ENCODE peak calls at places on chromosomes 11 and 22, in four cellular contexts. C is MCF 10A, K is B cell, Y is MM.1S. B is an unnamed sample.

GRCh38 chr11:79437981-79438630 is 2.7 kb downstream of the TENM4 start:
- DNase-seq in C (peak; percentile 45), K (peak; percentile 40), Y (no peak), B (peak; percentile 78)

GRCh38 chr11:61855939-61856730 is 28.0 kb downstream of the FADS2 start:
- DNase-seq in K (no peak), Y (no peak), C (no peak), B (no peak)

GRCh38 chr22:47107431-47107830 is 345.0 kb downstream of the TBC1D22A start:
- DNase-seq in Y (no peak), K (no peak), C (peak; percentile 41), B (peak; percentile 61)

GRCh38 chr11:10918698-10919097 is 60.8 kb upstream of the ZBED5 start:
- DNase-seq in K (no peak), C (no peak), Y (no peak), B (no peak)

GRCh38 chr11:280762-281485 is 2.7 kb downstream of the NLRP6 start:
- DNase-seq in K (peak; percentile 78), Y (no peak), C (no peak), B (no peak)

GRCh38 chr11:12086271-12087074 is 23.9 kb upstream of the MICAL2 start:
- DNase-seq in C (peak; percentile 82), Y (no peak), K (no peak), B (peak; percentile 98)

GRCh38 chr11:45648931-45649330 is 16.5 kb downstream of the CHST1 start:
- DNase-seq in C (no peak), K (no peak), Y (no peak), B (no peak)

GRCh38 chr11:109604506-109604905 is 182.5 kb downstream of the C11orf87 start:
- DNase-seq in Y (no peak), K (no peak), C (peak; percentile 49), B (peak; percentile 20)

GRCh38 chr11:128453444-128454336 is 133.7 kb downstream of the ETS1 start:
- DNase-seq in Y (peak; percentile 63), C (peak; percentile 76), K (no peak), B (peak; percentile 97)

DNA sequence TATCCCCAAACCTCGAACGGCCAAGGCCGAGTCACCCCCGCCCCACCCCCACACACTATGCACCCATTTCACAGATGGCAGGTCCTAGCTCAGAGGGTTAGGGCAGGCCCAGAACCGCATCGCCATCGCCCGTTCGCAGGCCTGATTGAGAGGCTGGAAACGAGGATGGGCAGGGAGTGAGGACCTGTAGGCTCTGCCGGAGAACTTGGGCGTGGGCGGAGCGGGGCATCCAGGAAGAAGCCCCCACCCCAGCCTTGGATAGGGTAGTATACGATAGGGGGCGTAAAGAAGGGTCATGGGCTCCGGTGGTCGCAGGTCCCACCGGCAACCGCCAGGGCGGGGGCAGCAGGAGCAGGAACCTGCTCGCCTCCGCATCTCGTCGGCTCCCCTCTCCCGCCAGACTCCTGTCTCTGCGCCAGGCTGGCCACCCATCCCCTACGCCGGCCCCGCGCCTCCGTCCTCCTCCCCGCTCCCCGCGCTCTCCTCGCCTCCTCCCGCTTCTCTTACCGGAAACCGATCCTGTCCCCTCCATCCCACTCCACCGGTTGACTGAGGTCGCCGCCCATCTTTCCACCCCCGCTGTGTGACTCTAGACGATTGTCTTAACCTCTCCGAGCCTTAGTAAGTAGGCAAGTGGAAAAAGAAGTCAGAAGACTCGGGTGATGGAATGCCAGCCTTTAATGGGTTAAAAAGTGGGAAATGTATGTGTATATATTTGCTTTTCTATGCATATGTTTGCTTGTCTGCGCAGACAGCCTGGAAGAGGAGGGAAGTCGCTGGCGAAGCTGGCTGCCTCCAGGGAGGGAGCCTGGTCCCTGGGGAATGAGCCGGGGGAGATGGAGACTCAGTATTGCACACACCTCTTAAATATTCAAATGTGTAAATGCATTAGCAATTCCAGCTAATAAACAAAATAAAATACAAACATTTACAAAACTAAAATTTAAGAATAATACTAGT is 52.8 kb downstream of the CYTH4 start:
- DNase-seq in Y (no peak), C (no peak), K (no peak), B (no peak)
- TF ChIP-seq CTCF in Y (no peak), C (no peak), K (no peak), B (no peak)

DNA sequence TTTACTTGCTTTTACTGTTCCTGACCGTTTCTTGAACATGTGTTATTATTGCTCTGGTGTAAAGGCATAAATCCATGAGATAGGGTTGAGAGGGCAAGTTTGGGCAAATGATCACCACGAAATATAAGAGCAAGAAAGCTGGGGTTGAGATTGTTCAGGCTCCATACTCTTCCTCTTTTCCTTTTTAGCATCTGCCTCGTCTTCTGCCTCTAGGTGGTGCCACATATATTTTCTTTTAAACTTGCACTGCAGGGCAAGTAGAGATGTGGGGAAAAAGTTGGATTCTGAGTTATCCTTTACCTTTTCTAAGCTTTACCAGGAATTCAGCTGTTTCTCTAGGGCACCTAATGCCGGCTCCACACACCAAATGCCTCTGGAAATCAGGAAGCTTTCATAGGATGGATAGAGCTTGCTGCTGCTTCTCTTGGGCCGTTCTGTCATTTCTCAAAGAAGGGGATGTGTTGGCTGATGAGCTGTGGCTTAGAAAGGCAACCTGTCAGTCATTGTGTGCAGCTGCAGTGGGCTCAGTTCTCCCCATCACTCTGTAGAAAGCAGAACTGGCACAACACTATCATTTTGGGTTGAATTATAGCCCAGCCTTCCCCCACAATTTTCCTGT is 98.2 kb downstream of the LDLRAD3 start:
- DNase-seq in K (no peak), Y (no peak), C (peak; percentile 27), B (peak; percentile 22)
- TF ChIP-seq CTCF in K (peak; percentile 24), Y (peak; percentile 42), C (peak; percentile 51), B (peak; percentile 71)

DNA sequence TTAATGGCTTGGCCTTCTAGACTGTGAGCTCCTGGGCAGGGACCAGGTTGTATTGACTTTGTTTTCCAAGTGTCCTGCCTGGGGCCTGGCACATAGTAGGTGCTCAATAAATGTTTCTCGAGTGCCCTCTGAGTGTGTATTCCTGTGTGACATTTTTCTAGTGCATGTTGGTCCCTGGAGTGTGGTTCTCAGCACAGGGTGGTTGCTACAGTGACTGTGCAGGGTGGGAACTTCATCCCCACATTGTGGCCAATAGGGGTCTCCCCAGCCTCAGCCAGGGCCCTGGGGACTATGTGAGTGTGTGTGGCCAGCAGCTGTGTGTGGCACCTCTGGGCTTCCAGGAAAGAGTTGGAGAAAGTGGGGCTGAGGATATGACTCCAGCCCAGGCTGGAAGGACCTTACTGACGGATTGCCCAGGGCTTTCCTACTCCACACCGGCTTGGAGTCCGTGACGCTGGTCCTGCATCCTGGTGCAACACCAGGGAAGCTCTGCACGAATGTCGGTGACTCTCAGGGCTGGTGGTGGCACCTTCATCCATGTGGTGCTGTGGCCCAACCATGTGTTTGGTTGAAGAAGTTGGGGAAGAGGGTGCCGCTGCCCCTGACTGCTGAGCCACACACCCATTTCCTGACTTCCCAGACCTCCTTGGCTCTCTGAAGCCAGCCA is 9.0 kb upstream of the MARK2 start:
- DNase-seq in K (no peak), C (no peak), Y (no peak), B (no peak)
- TF ChIP-seq CTCF in K (no peak), C (no peak), Y (peak; percentile 32), B (no peak)

GRCh38 chr11:47553417-47553746 is 450 bp upstream of the CELF1 start:
- DNase-seq in C (no peak), Y (no peak), K (no peak), B (peak; percentile 35)

GRCh38 chr11:47550288-47551052 is 2.5 kb downstream of the CELF1 start:
- DNase-seq in Y (no peak), K (no peak), C (peak; percentile 50), B (peak; percentile 44)

GRCh38 chr11:47552086-47552580 is 799 bp downstream of the CELF1 start:
- DNase-seq in C (peak; percentile 42), K (no peak), Y (peak; percentile 35), B (peak; percentile 71)

GRCh38 chr11:47552581-47553416 is at the start of gene CELF1:
- DNase-seq in K (peak; percentile 92), Y (peak; percentile 93), C (peak; percentile 92), B (peak; percentile 87)

DNA sequence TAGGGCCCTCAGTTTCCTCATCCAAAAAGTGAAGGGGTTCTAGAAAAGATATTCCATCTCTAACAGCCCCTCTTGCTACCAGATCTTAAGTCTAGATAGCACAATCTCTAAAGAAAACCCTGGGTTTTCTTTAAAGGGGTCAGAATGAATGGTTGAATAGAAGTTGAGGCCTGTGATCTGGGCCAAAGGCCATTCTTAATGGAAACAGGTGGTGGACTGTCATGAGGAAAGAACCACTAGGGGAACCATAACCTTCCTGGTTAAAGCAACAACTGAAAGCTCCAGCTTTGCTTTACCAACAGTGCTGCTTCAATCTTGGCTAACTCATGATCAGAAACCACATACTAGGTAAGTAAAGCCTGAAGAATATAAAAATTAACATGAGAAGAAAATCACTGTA is 1.8 kb downstream of the CELF1 start:
- DNase-seq in Y (peak; percentile 60), C (peak; percentile 46), K (no peak), B (peak; percentile 44)
- TF ChIP-seq CTCF in Y (peak; percentile 59), C (peak; percentile 21), K (no peak), B (peak; percentile 52)

GRCh38 chr11:65016705-65017104 is 2.7 kb downstream of the ARL2 start:
- DNase-seq in Y (no peak), C (no peak), K (no peak), B (no peak)

GRCh38 chr11:65013692-65014145 is 241 bp upstream of the ARL2 start:
- DNase-seq in Y (peak; percentile 91), C (peak; percentile 82), K (peak; percentile 95), B (peak; percentile 84)

GRCh38 chr11:65017927-65018326 is 4.0 kb downstream of the ARL2 start:
- DNase-seq in C (no peak), K (no peak), Y (no peak), B (no peak)

GRCh38 chr11:65013130-65013691 is 749 bp upstream of the ARL2 start:
- DNase-seq in K (peak; percentile 94), C (peak; percentile 85), Y (peak; percentile 90), B (peak; percentile 84)

GRCh38 chr11:65014146-65014960 is at the start of gene ARL2:
- DNase-seq in C (no peak), Y (peak; percentile 76), K (peak; percentile 97), B (peak; percentile 17)
- TF ChIP-seq CTCF in C (peak; percentile 93), Y (peak; percentile 74), K (peak; percentile 85), B (peak; percentile 44)

DNA sequence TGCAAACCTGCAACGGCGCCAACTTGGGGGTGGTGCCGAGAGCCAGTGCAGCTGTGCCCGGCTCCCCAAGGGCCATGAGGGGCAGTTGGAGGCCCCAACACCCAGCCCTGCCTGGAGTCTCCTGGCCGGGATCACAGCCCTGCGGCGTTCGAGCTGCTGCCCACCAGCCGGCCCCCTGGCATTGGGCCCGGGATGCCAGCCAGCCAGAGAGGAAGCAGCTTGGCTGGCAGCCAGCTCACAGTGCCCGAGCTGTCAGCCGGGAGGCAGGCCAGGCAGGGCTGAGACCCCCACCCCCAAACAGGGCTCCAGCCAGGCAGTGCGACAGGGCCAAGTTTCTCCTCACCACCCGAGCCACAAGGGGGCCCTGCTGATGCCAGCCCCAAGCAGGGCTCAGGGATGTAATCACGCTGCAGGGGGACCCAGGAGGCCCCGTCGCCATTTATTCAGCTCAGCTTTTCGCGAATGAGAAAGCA is 26.0 kb upstream of the TCF20 start:
- DNase-seq in K (peak; percentile 58), C (peak; percentile 44), Y (no peak), B (no peak)
- TF ChIP-seq CTCF in K (peak; percentile 37), C (no peak), Y (no peak), B (no peak)

GRCh38 chr22:23376256-23376655 is 195.9 kb downstream of the BCR start:
- DNase-seq in Y (peak; percentile 55), K (peak; percentile 23), C (peak; percentile 47), B (no peak)
- TF ChIP-seq CTCF in Y (peak; percentile 64), K (no peak), C (peak; percentile 24), B (peak; percentile 25)

GRCh38 chr22:43592470-43592869 is 180.7 kb downstream of the MPPED1 start:
- DNase-seq in C (peak; percentile 3), Y (no peak), K (no peak), B (no peak)
- TF ChIP-seq CTCF in C (no peak), Y (no peak), K (no peak), B (peak; percentile 27)